ENCODE peak calls at places on chromosomes 2 and 18, in ten cellular contexts. Y is psoas muscle; M is right cardiac atrium; S is CD4-positive, CD25-positive, alpha-beta regulatory T cell; A is heart left ventricle; J is upper lobe of left lung; L is prostate gland; H is IMR-90; E is aorta; D is endodermal cell. V is an unnamed sample.

GRCh38 chr2:176585791-176586190 is 316.5 kb downstream of the MTX2 start:
- DNase-seq in E (no peak), D (no peak), A (no peak), H (no peak), M (no peak), S (no peak), Y (no peak), J (no peak), L (no peak), V (no peak)

GRCh38 chr2:62868947-62869346 is 163.4 kb downstream of the EHBP1 start:
- DNase-seq in A (no peak), H (no peak), M (no peak), Y (no peak), S (no peak), J (no peak), D (no peak), L (no peak), E (no peak), V (no peak)

GRCh38 chr18:26575865-26576217 is 27.5 kb upstream of the KCTD1 start:
- DNase-seq in A (no peak), M (no peak), H (no peak), L (no peak), Y (no peak), J (no peak), D (no peak), E (no peak), S (no peak), V (no peak)

GRCh38 chr2:221018262-221018661 is 553.8 kb downstream of the EPHA4 start:
- DNase-seq in J (no peak), Y (no peak), M (no peak), L (no peak), S (no peak), D (no peak), A (no peak), H (no peak), E (no peak), V (no peak)

GRCh38 chr2:145350011-145350410 is 830.1 kb upstream of the ZEB2 start:
- DNase-seq in J (no peak), H (peak), E (peak), M (no peak), S (no peak), D (no peak), A (no peak), L (no peak), Y (no peak), V (no peak)

GRCh38 chr2:19543271-19544019 is 185.0 kb upstream of the OSR1 start:
- DNase-seq in L (no peak), D (no peak), J (no peak), S (no peak), A (no peak), Y (no peak), M (no peak), E (no peak), H (peak), V (peak)

GRCh38 chr18:47758000-47758399 is 172.5 kb downstream of the SMAD2 start:
- DNase-seq in L (no peak), S (no peak), J (no peak), M (no peak), A (no peak), E (no peak), D (peak), Y (no peak), H (no peak), V (no peak)

GRCh38 chr2:174826051-174826450 is 61.8 kb upstream of the CHRNA1 start:
- DNase-seq in A (no peak), M (no peak), S (no peak), E (no peak), L (no peak), H (no peak), Y (no peak), D (no peak), J (no peak), V (no peak)

GRCh38 chr18:56522826-56523225 is 115.6 kb downstream of the TXNL1 start:
- DNase-seq in J (no peak), H (peak), M (no peak), L (no peak), Y (no peak), S (no peak), E (no peak), A (no peak), D (no peak), V (peak)

GRCh38 chr18:67938691-67939090 is 422.2 kb upstream of the DSEL start:
- DNase-seq in S (no peak), A (no peak), E (no peak), J (no peak), D (no peak), M (no peak), H (peak), Y (no peak), L (no peak), V (no peak)

GRCh38 chr2:183149489-183149888 is 25.2 kb downstream of the NUP35 start:
- DNase-seq in Y (no peak), D (no peak), J (no peak), A (no peak), E (no peak), H (peak), L (no peak), M (no peak), S (no peak), V (no peak)

GRCh38 chr2:2320486-2321249 is 10.4 kb downstream of the MYT1L start:
- DNase-seq in A (no peak), Y (no peak), S (no peak), H (no peak), L (no peak), J (no peak), M (no peak), E (no peak), D (no peak), V (no peak)

GRCh38 chr2:184444217-184444616 is 154.1 kb upstream of the ZNF804A start:
- DNase-seq in J (no peak), S (no peak), E (no peak), D (no peak), H (no peak), M (no peak), L (no peak), A (no peak), Y (no peak), V (no peak)
- H3K27ac ChIP-seq in J (no peak), S (no peak), E (no peak), D (no peak), H (no peak), M (no peak), L (no peak), A (no peak), Y (no peak), V (no peak)

GRCh38 chr2:109623297-109623696 is 9.1 kb downstream of the SOWAHC start:
- DNase-seq in E (no peak), H (no peak), S (no peak), J (no peak), M (no peak), D (no peak), A (no peak), Y (no peak), L (no peak), V (no peak)
- H3K27ac ChIP-seq in E (no peak), H (no peak), S (no peak), J (no peak), M (no peak), D (no peak), A (no peak), Y (no peak), L (no peak), V (no peak)

DNA sequence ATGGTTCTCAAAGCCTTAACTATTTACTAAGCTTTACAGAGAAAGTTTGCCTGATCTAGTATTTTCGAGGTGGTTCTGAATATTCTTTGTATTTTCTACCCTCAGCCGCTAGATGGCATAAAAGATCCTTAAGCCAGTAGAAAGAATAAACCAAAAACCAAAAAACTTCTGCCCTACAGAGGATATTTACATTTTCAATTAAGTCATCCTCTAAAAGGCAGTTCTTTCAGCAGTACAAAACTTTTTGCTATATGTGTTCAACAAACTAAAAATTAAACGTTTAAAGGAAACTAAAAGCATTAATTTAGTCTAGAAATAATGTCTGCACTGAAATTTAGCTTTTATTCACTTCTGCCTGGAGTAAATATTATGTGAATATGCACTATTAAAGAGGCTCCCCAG is 297.5 kb downstream of the PIEZO2 start:
- DNase-seq in H (peak), S (no peak), A (no peak), E (no peak), M (no peak), J (no peak), L (no peak), Y (no peak), D (no peak), V (no peak)
- H3K27ac ChIP-seq in H (no peak), S (no peak), A (no peak), E (no peak), M (no peak), J (no peak), L (no peak), Y (no peak), D (no peak), V (no peak)

DNA sequence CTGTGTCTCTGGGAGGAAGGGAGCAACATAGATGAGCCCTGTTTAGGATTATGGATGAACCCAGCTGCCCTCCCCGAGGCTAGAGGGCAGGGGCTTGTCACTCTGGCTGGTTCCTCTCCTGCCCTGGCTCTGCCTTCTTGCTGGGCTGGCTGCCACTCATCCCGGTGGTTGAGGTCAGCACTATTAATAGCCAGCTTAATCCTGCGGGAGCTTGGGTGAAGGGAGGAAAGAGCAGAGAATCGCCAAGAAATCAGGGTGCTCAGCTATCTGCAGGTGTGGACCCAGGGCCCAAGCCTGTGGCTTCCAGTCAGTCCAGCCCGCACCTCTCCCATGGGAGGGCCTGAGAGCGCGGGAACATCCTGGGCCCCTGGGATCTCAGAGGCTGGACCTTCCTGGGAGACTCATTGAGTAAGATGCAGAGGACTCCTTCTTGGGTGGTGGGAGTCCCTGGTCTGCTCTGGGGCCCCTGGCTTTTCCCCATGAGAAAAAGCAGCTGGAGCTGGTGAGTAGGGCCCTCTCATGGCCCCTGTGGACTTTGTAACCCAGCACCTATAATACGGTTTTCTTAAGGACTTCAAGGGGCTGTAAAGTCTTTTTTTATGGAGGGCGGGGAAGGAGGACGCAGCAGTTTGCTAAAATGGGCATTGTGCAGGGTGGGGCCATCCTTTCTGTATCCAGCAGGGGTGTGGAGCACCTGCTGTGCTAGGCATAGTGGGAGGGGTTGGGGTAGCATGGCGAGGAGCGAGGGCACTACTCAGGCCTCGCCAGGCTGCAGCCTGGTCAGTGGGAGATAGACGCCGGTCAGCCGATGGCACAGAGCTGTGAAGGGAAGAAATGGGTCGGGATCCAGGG is 27.4 kb upstream of the CNNM3 start:
- DNase-seq in E (peak), D (no peak), Y (peak), L (no peak), A (peak), J (no peak), S (no peak), H (peak), M (peak), V (no peak)
- H3K27ac ChIP-seq in E (peak), D (peak), Y (peak), L (no peak), A (peak), J (peak), S (no peak), H (no peak), M (peak), V (peak)